ENCODE peak calls at places on chromosomes 1 and 21, in four cellular contexts. One of them, this sample, is unnamed.

GRCh38 chr1:151238467-151238739 is 16.1 kb upstream of the PSMD4 start:
- DNase-seq in CD4-positive, alpha-beta memory T cell: no peak
- DNase-seq in NCI-H1694 treated with DMSO at 0.1 percent for 48 hours: peak
- DNase-seq in fibroblast of villous mesenchyme: peak
- DNase-seq in this sample: no peak

GRCh38 chr1:218878369-218878768 is 295.3 kb upstream of the LYPLAL1 start:
- DNase-seq in CD4-positive, alpha-beta memory T cell: no peak
- DNase-seq in fibroblast of villous mesenchyme: peak
- DNase-seq in NCI-H1694 treated with DMSO at 0.1 percent for 48 hours: no peak
- DNase-seq in this sample: no peak

GRCh38 chr1:205812271-205812877 is 624 bp downstream of the SLC41A1 start:
- DNase-seq in CD4-positive, alpha-beta memory T cell: peak
- DNase-seq in NCI-H1694 treated with DMSO at 0.1 percent for 48 hours: peak
- DNase-seq in fibroblast of villous mesenchyme: peak
- DNase-seq in this sample: no peak

GRCh38 chr1:62068302-62068936 is 126.2 kb upstream of the L1TD1 start:
- DNase-seq in CD4-positive, alpha-beta memory T cell: no peak
- DNase-seq in fibroblast of villous mesenchyme: no peak
- DNase-seq in NCI-H1694 treated with DMSO at 0.1 percent for 48 hours: no peak
- DNase-seq in this sample: no peak

GRCh38 chr1:82269466-82269865 is 468.7 kb downstream of the ADGRL2 start:
- DNase-seq in fibroblast of villous mesenchyme: peak
- DNase-seq in NCI-H1694 treated with DMSO at 0.1 percent for 48 hours: no peak
- DNase-seq in CD4-positive, alpha-beta memory T cell: no peak
- DNase-seq in this sample: no peak

GRCh38 chr1:226001852-226002666 is 2.9 kb upstream of the SDE2 start:
- DNase-seq in NCI-H1694 treated with DMSO at 0.1 percent for 48 hours: no peak
- DNase-seq in fibroblast of villous mesenchyme: no peak
- DNase-seq in CD4-positive, alpha-beta memory T cell: peak
- DNase-seq in this sample: peak

GRCh38 chr1:229952670-229953520 is 114.1 kb upstream of the GALNT2 start:
- DNase-seq in CD4-positive, alpha-beta memory T cell: no peak
- DNase-seq in fibroblast of villous mesenchyme: no peak
- DNase-seq in NCI-H1694 treated with DMSO at 0.1 percent for 48 hours: no peak
- DNase-seq in this sample: no peak

GRCh38 chr1:147627435-147628110 is 42.8 kb downstream of the ACP6 start:
- DNase-seq in CD4-positive, alpha-beta memory T cell: peak
- DNase-seq in NCI-H1694 treated with DMSO at 0.1 percent for 48 hours: peak
- DNase-seq in fibroblast of villous mesenchyme: peak
- DNase-seq in this sample: peak

GRCh38 chr1:63931468-63931867 is 157.7 kb downstream of the ROR1 start:
- DNase-seq in fibroblast of villous mesenchyme: peak
- DNase-seq in NCI-H1694 treated with DMSO at 0.1 percent for 48 hours: no peak
- DNase-seq in CD4-positive, alpha-beta memory T cell: no peak
- DNase-seq in this sample: no peak

GRCh38 chr1:77421504-77422233 is 139.8 kb downstream of the AK5 start:
- DNase-seq in CD4-positive, alpha-beta memory T cell: peak
- DNase-seq in NCI-H1694 treated with DMSO at 0.1 percent for 48 hours: no peak
- DNase-seq in fibroblast of villous mesenchyme: no peak
- DNase-seq in this sample: no peak

GRCh38 chr1:1302006-1302430 is 5.7 kb downstream of the ACAP3 start:
- DNase-seq in CD4-positive, alpha-beta memory T cell: no peak
- DNase-seq in NCI-H1694 treated with DMSO at 0.1 percent for 48 hours: no peak
- DNase-seq in fibroblast of villous mesenchyme: no peak
- DNase-seq in this sample: no peak

GRCh38 chr1:194295690-194296089 is 1109.3 kb upstream of the B3GALT2 start:
- DNase-seq in NCI-H1694 treated with DMSO at 0.1 percent for 48 hours: peak
- DNase-seq in fibroblast of villous mesenchyme: peak
- DNase-seq in CD4-positive, alpha-beta memory T cell: peak
- DNase-seq in this sample: no peak

GRCh38 chr1:145983959-145984830 is 12.2 kb downstream of the TXNIP start:
- DNase-seq in NCI-H1694 treated with DMSO at 0.1 percent for 48 hours: no peak
- DNase-seq in CD4-positive, alpha-beta memory T cell: no peak
- DNase-seq in fibroblast of villous mesenchyme: no peak
- DNase-seq in this sample: no peak

GRCh38 chr1:14055442-14056225 is 355.6 kb downstream of the PRDM2 start:
- DNase-seq in CD4-positive, alpha-beta memory T cell: no peak
- DNase-seq in NCI-H1694 treated with DMSO at 0.1 percent for 48 hours: no peak
- DNase-seq in fibroblast of villous mesenchyme: peak
- DNase-seq in this sample: no peak

GRCh38 chr21:43917515-43918384 is 52.7 kb downstream of the AGPAT3 start:
- DNase-seq in CD4-positive, alpha-beta memory T cell: no peak
- DNase-seq in fibroblast of villous mesenchyme: no peak
- DNase-seq in NCI-H1694 treated with DMSO at 0.1 percent for 48 hours: no peak
- DNase-seq in this sample: no peak

GRCh38 chr1:44881011-44881632 is 38.1 kb upstream of the PTCH2 start:
- DNase-seq in NCI-H1694 treated with DMSO at 0.1 percent for 48 hours: no peak
- DNase-seq in CD4-positive, alpha-beta memory T cell: no peak
- DNase-seq in fibroblast of villous mesenchyme: no peak
- DNase-seq in this sample: peak

GRCh38 chr1:150549496-150550221 is 451 bp downstream of the ADAMTSL4 start:
- DNase-seq in fibroblast of villous mesenchyme: no peak
- DNase-seq in NCI-H1694 treated with DMSO at 0.1 percent for 48 hours: no peak
- DNase-seq in CD4-positive, alpha-beta memory T cell: no peak
- DNase-seq in this sample: no peak

GRCh38 chr1:193355179-193355578 is 168.8 kb upstream of the B3GALT2 start:
- DNase-seq in NCI-H1694 treated with DMSO at 0.1 percent for 48 hours: no peak
- DNase-seq in CD4-positive, alpha-beta memory T cell: no peak
- DNase-seq in fibroblast of villous mesenchyme: peak
- DNase-seq in this sample: no peak

GRCh38 chr1:200379431-200379755 is 30.4 kb downstream of the ZNF281 start:
- DNase-seq in CD4-positive, alpha-beta memory T cell: no peak
- DNase-seq in fibroblast of villous mesenchyme: peak
- DNase-seq in NCI-H1694 treated with DMSO at 0.1 percent for 48 hours: no peak
- DNase-seq in this sample: no peak

GRCh38 chr21:43622796-43623195 is 36.5 kb downstream of the HSF2BP start:
- DNase-seq in fibroblast of villous mesenchyme: no peak
- DNase-seq in CD4-positive, alpha-beta memory T cell: no peak
- DNase-seq in NCI-H1694 treated with DMSO at 0.1 percent for 48 hours: no peak
- DNase-seq in this sample: no peak

GRCh38 chr1:91502882-91503184 is 2.2 kb downstream of the CDC7 start:
- DNase-seq in NCI-H1694 treated with DMSO at 0.1 percent for 48 hours: peak
- DNase-seq in CD4-positive, alpha-beta memory T cell: no peak
- DNase-seq in fibroblast of villous mesenchyme: no peak
- DNase-seq in this sample: no peak

GRCh38 chr1:53919675-53920066 is 25.7 kb downstream of the DIO1 start:
- DNase-seq in CD4-positive, alpha-beta memory T cell: no peak
- DNase-seq in fibroblast of villous mesenchyme: no peak
- DNase-seq in NCI-H1694 treated with DMSO at 0.1 percent for 48 hours: no peak
- DNase-seq in this sample: no peak

GRCh38 chr1:160401972-160402795 is 1.8 kb downstream of the VANGL2 start:
- DNase-seq in CD4-positive, alpha-beta memory T cell: no peak
- DNase-seq in NCI-H1694 treated with DMSO at 0.1 percent for 48 hours: no peak
- DNase-seq in fibroblast of villous mesenchyme: no peak
- DNase-seq in this sample: no peak

GRCh38 chr21:28309596-28309995 is 683.1 kb downstream of the LTN1 start:
- DNase-seq in CD4-positive, alpha-beta memory T cell: no peak
- DNase-seq in fibroblast of villous mesenchyme: no peak
- DNase-seq in NCI-H1694 treated with DMSO at 0.1 percent for 48 hours: no peak
- DNase-seq in this sample: no peak